ENCODE peak calls at places on chromosome 1, in nine cellular contexts. One of them, this sample, is unnamed.

GRCh38 chr1:183077107-183077506 is 53.9 kb downstream of the LAMC1 start:
- DNase-seq in psoas muscle: no peak
- DNase-seq in GM23338: no peak
- DNase-seq in stomach: no peak
- DNase-seq in left lung: no peak
- DNase-seq in A549: no peak
- DNase-seq in H9: no peak
- DNase-seq in AG09309: no peak
- DNase-seq in AG04449: no peak
- DNase-seq in this sample: no peak

GRCh38 chr1:167121375-167122120 is 27.7 kb downstream of the STYXL2 start:
- DNase-seq in H9: peak
- DNase-seq in A549: peak
- DNase-seq in stomach: peak
- DNase-seq in AG09309: no peak
- DNase-seq in AG04449: no peak
- DNase-seq in GM23338: peak
- DNase-seq in left lung: peak
- DNase-seq in psoas muscle: peak
- DNase-seq in this sample: peak

GRCh38 chr1:204437796-204438570 is 26.4 kb upstream of the PPP1R15B start:
- DNase-seq in AG09309: no peak
- DNase-seq in GM23338: no peak
- DNase-seq in A549: no peak
- DNase-seq in left lung: no peak
- DNase-seq in H9: no peak
- DNase-seq in psoas muscle: no peak
- DNase-seq in AG04449: no peak
- DNase-seq in stomach: no peak
- DNase-seq in this sample: no peak

GRCh38 chr1:60813051-60813450 is 269.3 kb upstream of the NFIA start:
- DNase-seq in AG09309: no peak
- DNase-seq in GM23338: no peak
- DNase-seq in AG04449: no peak
- DNase-seq in H9: no peak
- DNase-seq in stomach: no peak
- DNase-seq in psoas muscle: no peak
- DNase-seq in left lung: no peak
- DNase-seq in A549: no peak
- DNase-seq in this sample: no peak

GRCh38 chr1:29958271-29958670 is 721.9 kb downstream of the PTPRU start:
- DNase-seq in AG09309: no peak
- DNase-seq in stomach: peak
- DNase-seq in A549: no peak
- DNase-seq in left lung: no peak
- DNase-seq in psoas muscle: no peak
- DNase-seq in H9: peak
- DNase-seq in AG04449: no peak
- DNase-seq in GM23338: no peak
- DNase-seq in this sample: no peak

GRCh38 chr1:243508964-243509363 is 253.1 kb downstream of the SDCCAG8 start:
- DNase-seq in left lung: no peak
- DNase-seq in H9: no peak
- DNase-seq in psoas muscle: no peak
- DNase-seq in AG09309: no peak
- DNase-seq in stomach: no peak
- DNase-seq in GM23338: no peak
- DNase-seq in A549: no peak
- DNase-seq in AG04449: no peak
- DNase-seq in this sample: no peak

GRCh38 chr1:30414086-30414850 is 309.1 kb downstream of the MATN1 start:
- DNase-seq in H9: peak
- DNase-seq in AG09309: no peak
- DNase-seq in left lung: no peak
- DNase-seq in GM23338: no peak
- DNase-seq in psoas muscle: no peak
- DNase-seq in stomach: no peak
- DNase-seq in A549: no peak
- DNase-seq in AG04449: no peak
- DNase-seq in this sample: no peak

GRCh38 chr1:204889681-204890373 is 19.2 kb downstream of the NFASC start:
- DNase-seq in psoas muscle: no peak
- DNase-seq in stomach: no peak
- DNase-seq in left lung: no peak
- DNase-seq in AG04449: no peak
- DNase-seq in GM23338: no peak
- DNase-seq in AG09309: no peak
- DNase-seq in H9: no peak
- DNase-seq in A549: no peak
- DNase-seq in this sample: no peak

GRCh38 chr1:170075186-170075585 is 691 bp upstream of the KIFAP3 start:
- DNase-seq in AG09309: no peak
- DNase-seq in A549: no peak
- DNase-seq in left lung: no peak
- DNase-seq in psoas muscle: no peak
- DNase-seq in GM23338: no peak
- DNase-seq in stomach: no peak
- DNase-seq in AG04449: no peak
- DNase-seq in H9: no peak
- DNase-seq in this sample: no peak

GRCh38 chr1:60970081-60970509 is 112.3 kb upstream of the NFIA start:
- DNase-seq in A549: no peak
- DNase-seq in AG09309: peak
- DNase-seq in GM23338: peak
- DNase-seq in psoas muscle: no peak
- DNase-seq in stomach: no peak
- DNase-seq in H9: no peak
- DNase-seq in left lung: no peak
- DNase-seq in AG04449: no peak
- DNase-seq in this sample: no peak

GRCh38 chr1:178011101-178011828 is 41.4 kb upstream of the SEC16B start:
- DNase-seq in psoas muscle: no peak
- DNase-seq in AG09309: no peak
- DNase-seq in GM23338: peak
- DNase-seq in AG04449: no peak
- DNase-seq in H9: no peak
- DNase-seq in left lung: no peak
- DNase-seq in stomach: no peak
- DNase-seq in A549: peak
- DNase-seq in this sample: no peak

GRCh38 chr1:198416276-198416675 is 124.2 kb downstream of the ATP6V1G3 start:
- DNase-seq in AG09309: peak
- DNase-seq in GM23338: no peak
- DNase-seq in stomach: no peak
- DNase-seq in psoas muscle: no peak
- DNase-seq in left lung: no peak
- DNase-seq in A549: no peak
- DNase-seq in AG04449: peak
- DNase-seq in H9: no peak
- DNase-seq in this sample: no peak

GRCh38 chr1:148373236-148373935 is 109.7 kb downstream of the PPIAL4G start:
- DNase-seq in psoas muscle: no peak
- DNase-seq in AG04449: no peak
- DNase-seq in stomach: no peak
- DNase-seq in GM23338: no peak
- DNase-seq in A549: no peak
- DNase-seq in left lung: no peak
- DNase-seq in H9: no peak
- DNase-seq in AG09309: no peak
- DNase-seq in this sample: no peak

GRCh38 chr1:6486433-6487011 is 4.9 kb downstream of the PLEKHG5 start:
- DNase-seq in A549: peak
- DNase-seq in left lung: peak
- DNase-seq in psoas muscle: peak
- DNase-seq in stomach: peak
- DNase-seq in AG09309: no peak
- DNase-seq in AG04449: no peak
- DNase-seq in H9: peak
- DNase-seq in GM23338: peak
- DNase-seq in this sample: peak

GRCh38 chr1:234476172-234476571 is 2.8 kb downstream of the TARBP1 start:
- DNase-seq in A549: no peak
- DNase-seq in GM23338: no peak
- DNase-seq in stomach: no peak
- DNase-seq in psoas muscle: no peak
- DNase-seq in H9: no peak
- DNase-seq in left lung: no peak
- DNase-seq in AG04449: no peak
- DNase-seq in AG09309: no peak
- DNase-seq in this sample: no peak

DNA sequence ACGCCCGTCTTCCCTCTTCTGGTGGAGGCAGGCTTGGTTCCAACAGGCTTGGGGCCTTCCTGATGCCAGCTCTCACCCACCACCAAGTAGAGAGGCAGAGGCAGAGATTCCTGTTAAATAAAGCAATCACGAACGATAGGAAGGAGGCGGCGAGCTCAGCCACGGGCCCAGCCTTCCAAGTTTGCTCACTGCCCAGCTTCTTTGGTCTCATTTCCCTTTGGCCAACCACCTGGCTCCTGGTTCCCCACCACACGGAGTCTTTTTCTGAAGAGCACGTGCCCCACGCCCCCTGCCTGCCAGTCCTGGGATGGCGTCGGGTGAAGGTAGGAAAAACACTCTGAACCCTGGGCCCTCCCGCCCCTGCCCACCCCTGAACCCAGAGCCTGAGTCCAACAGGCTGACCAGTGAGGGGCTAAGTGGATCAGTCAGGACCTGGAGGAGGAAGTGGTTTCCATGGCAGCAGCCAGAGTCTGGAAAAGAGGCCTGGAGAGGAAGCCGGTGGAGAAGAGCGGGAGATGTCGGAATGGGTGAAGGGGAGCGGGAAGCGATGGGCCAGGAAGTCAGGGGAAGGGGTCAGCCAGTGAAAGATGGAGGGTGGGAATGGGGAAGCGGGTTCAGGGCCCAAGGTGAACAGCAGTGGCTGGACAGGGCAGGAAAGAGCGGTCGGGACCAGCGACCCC is 158.2 kb upstream of the KLHDC7A start:
- DNase-seq in GM23338: peak
- DNase-seq in left lung: no peak
- DNase-seq in AG09309: no peak
- DNase-seq in AG04449: no peak
- DNase-seq in stomach: no peak
- DNase-seq in H9: peak
- DNase-seq in A549: peak
- DNase-seq in psoas muscle: no peak
- DNase-seq in this sample: no peak
- TF ChIP-seq CTCF in GM23338: peak
- TF ChIP-seq CTCF in left lung: no peak
- TF ChIP-seq CTCF in AG09309: no peak
- TF ChIP-seq CTCF in AG04449: no peak
- TF ChIP-seq CTCF in stomach: peak
- TF ChIP-seq CTCF in H9: peak
- TF ChIP-seq CTCF in A549: no peak
- TF ChIP-seq CTCF in psoas muscle: no peak
- TF ChIP-seq CTCF in this sample: no peak

GRCh38 chr1:37622131-37622530 is 12.6 kb downstream of the RSPO1 start:
- DNase-seq in left lung: no peak
- DNase-seq in H9: peak
- DNase-seq in AG04449: no peak
- DNase-seq in GM23338: peak
- DNase-seq in stomach: no peak
- DNase-seq in A549: no peak
- DNase-seq in psoas muscle: no peak
- DNase-seq in AG09309: no peak
- DNase-seq in this sample: no peak
- TF ChIP-seq CTCF in left lung: no peak
- TF ChIP-seq CTCF in H9: peak
- TF ChIP-seq CTCF in AG04449: no peak
- TF ChIP-seq CTCF in GM23338: peak
- TF ChIP-seq CTCF in stomach: no peak
- TF ChIP-seq CTCF in A549: no peak
- TF ChIP-seq CTCF in psoas muscle: no peak
- TF ChIP-seq CTCF in AG09309: no peak
- TF ChIP-seq CTCF in this sample: no peak

DNA sequence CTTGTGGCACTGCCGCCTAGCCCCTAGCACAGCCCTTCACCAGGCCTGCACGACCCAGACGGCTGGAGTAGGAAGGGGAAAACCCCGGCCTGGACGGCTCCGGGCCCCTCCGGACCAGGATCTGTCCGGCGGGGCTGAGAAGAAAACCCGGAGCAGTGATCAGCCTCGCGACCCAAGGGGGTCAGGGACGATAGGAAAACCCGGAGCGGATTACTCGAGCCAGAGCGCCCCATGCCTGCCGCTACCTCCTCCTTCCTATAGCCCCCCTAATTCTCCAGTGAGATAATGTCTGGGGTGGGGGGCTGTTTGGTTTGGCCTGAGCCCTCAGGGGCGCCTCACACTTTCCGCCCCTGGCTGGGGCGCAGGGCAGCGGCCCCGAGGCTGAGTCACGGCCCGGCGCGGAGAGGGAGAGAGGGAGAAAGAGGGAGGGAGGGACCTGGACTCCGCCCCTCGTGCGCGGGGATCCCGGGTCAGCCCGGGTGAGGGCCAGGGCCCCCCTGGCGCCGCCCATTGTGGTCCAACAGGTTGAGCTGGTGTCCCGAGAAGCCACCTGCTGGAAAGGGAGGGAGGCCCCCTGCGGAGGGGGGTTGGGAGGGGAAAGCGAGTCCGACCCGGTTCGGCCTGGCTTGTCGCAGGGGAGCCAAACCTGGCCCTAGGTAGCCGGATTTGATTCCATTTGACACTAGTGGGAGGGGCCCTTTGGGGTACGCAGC is 1.7 kb upstream of the ZBTB7B start:
- DNase-seq in A549: peak
- DNase-seq in left lung: peak
- DNase-seq in GM23338: peak
- DNase-seq in stomach: peak
- DNase-seq in AG04449: peak
- DNase-seq in psoas muscle: peak
- DNase-seq in H9: peak
- DNase-seq in AG09309: peak
- DNase-seq in this sample: peak
- TF ChIP-seq CTCF in A549: no peak
- TF ChIP-seq CTCF in left lung: no peak
- TF ChIP-seq CTCF in GM23338: no peak
- TF ChIP-seq CTCF in stomach: no peak
- TF ChIP-seq CTCF in AG04449: no peak
- TF ChIP-seq CTCF in psoas muscle: peak
- TF ChIP-seq CTCF in H9: no peak
- TF ChIP-seq CTCF in AG09309: no peak
- TF ChIP-seq CTCF in this sample: no peak

GRCh38 chr1:113072757-113073456 is at the start of gene LRIG2:
- DNase-seq in A549: peak
- DNase-seq in AG09309: peak
- DNase-seq in stomach: peak
- DNase-seq in left lung: peak
- DNase-seq in GM23338: peak
- DNase-seq in H9: peak
- DNase-seq in psoas muscle: peak
- DNase-seq in AG04449: peak
- DNase-seq in this sample: peak

GRCh38 chr1:113074237-113074636 is 1.2 kb downstream of the LRIG2 start:
- DNase-seq in psoas muscle: no peak
- DNase-seq in AG09309: no peak
- DNase-seq in H9: no peak
- DNase-seq in AG04449: no peak
- DNase-seq in left lung: no peak
- DNase-seq in GM23338: peak
- DNase-seq in stomach: no peak
- DNase-seq in A549: no peak
- DNase-seq in this sample: no peak

GRCh38 chr1:113072141-113072756 is 749 bp upstream of the LRIG2 start:
- DNase-seq in AG04449: no peak
- DNase-seq in A549: no peak
- DNase-seq in H9: no peak
- DNase-seq in left lung: no peak
- DNase-seq in AG09309: no peak
- DNase-seq in psoas muscle: no peak
- DNase-seq in GM23338: peak
- DNase-seq in stomach: no peak
- DNase-seq in this sample: no peak

GRCh38 chr1:113073457-113073950 is 506 bp downstream of the LRIG2 start:
- DNase-seq in A549: no peak
- DNase-seq in psoas muscle: no peak
- DNase-seq in H9: peak
- DNase-seq in stomach: peak
- DNase-seq in AG09309: peak
- DNase-seq in AG04449: no peak
- DNase-seq in GM23338: peak
- DNase-seq in left lung: no peak
- DNase-seq in this sample: no peak
- TF ChIP-seq CTCF in A549: no peak
- TF ChIP-seq CTCF in psoas muscle: peak
- TF ChIP-seq CTCF in H9: peak
- TF ChIP-seq CTCF in stomach: no peak
- TF ChIP-seq CTCF in AG09309: peak
- TF ChIP-seq CTCF in AG04449: peak
- TF ChIP-seq CTCF in GM23338: peak
- TF ChIP-seq CTCF in left lung: peak
- TF ChIP-seq CTCF in this sample: peak

This sample was measured in lower lobe of right lung.